ENCODE peak calls at places on chromosome 19, in five cellular contexts. T is suprapubic skin, Z is stomach, J is transverse colon, E is SK-N-SH. S is an unnamed sample.

GRCh38 chr19:6271721-6272410 is 7.9 kb downstream of the MLLT1 start:
- DNase-seq in T (peak; percentile 94), Z (peak; percentile 68), J (peak; percentile 64), E (peak; percentile 87), S (peak; percentile 96)

GRCh38 chr19:46722421-46723022 is 5.6 kb upstream of the PRKD2 start:
- DNase-seq in T (no peak), Z (no peak), J (no peak), E (no peak), S (no peak)

GRCh38 chr19:40611096-40611495 is 9.9 kb downstream of the LTBP4 start:
- DNase-seq in T (no peak), Z (peak; percentile 52), J (peak; percentile 64), E (no peak), S (no peak)

GRCh38 chr19:1166872-1167573 is 7.0 kb downstream of the SBNO2 start:
- DNase-seq in T (peak; percentile 85), Z (no peak), J (no peak), E (no peak), S (no peak)

GRCh38 chr19:52270266-52270885 is 989 bp downstream of the ZNF766 start:
- DNase-seq in T (no peak), Z (no peak), J (peak; percentile 12), E (peak; percentile 64), S (no peak)

GRCh38 chr19:38004100-38004504 is 97.1 kb downstream of the SIPA1L3 start:
- DNase-seq in T (no peak), Z (no peak), J (no peak), E (no peak), S (no peak)

GRCh38 chr19:5934779-5935472 is 20.9 kb downstream of the CAPS start:
- DNase-seq in T (no peak), Z (no peak), J (no peak), E (peak; percentile 91), S (no peak)

GRCh38 chr19:18780081-18780480 is 11.0 kb downstream of the COMP start:
- DNase-seq in T (no peak), Z (no peak), J (no peak), E (no peak), S (no peak)

GRCh38 chr19:15378529-15379082 is 981 bp downstream of the AKAP8 start:
- DNase-seq in T (no peak), Z (peak; percentile 59), J (peak; percentile 64), E (peak; percentile 62), S (no peak)

GRCh38 chr19:29687244-29687896 is 22.1 kb downstream of the PLEKHF1 start:
- DNase-seq in T (no peak), Z (no peak), J (no peak), E (no peak), S (no peak)

GRCh38 chr19:45640849-45641273 is 1.7 kb upstream of the EML2 start:
- DNase-seq in T (no peak), Z (peak; percentile 50), J (peak; percentile 34), E (no peak), S (no peak)

GRCh38 chr19:54316746-54317107 is 3.8 kb upstream of the LILRA5 start:
- DNase-seq in T (peak; percentile 47), Z (no peak), J (no peak), E (no peak), S (no peak)

GRCh38 chr19:51586103-51586728 is 15.1 kb downstream of the ZNF175 start:
- DNase-seq in T (no peak), Z (no peak), J (no peak), E (no peak), S (no peak)

GRCh38 chr19:6686628-6686975 is 16.6 kb upstream of the TNFSF14 start:
- DNase-seq in T (no peak), Z (no peak), J (no peak), E (no peak), S (no peak)

GRCh38 chr19:58350001-58350801 is 3.1 kb downstream of the A1BG start:
- DNase-seq in T (no peak), Z (no peak), J (no peak), E (no peak), S (no peak)

GRCh38 chr19:14070268-14071050 is 2.1 kb upstream of the MISP3 start:
- DNase-seq in T (no peak), Z (no peak), J (no peak), E (no peak), S (no peak)

GRCh38 chr19:58562126-58563033 is 4.0 kb upstream of the UBE2M start:
- DNase-seq in T (no peak), Z (peak; percentile 48), J (no peak), E (peak; percentile 60), S (no peak)

GRCh38 chr19:46785054-46785979 is 3.1 kb downstream of the SLC1A5 start:
- DNase-seq in T (no peak), Z (no peak), J (no peak), E (no peak), S (no peak)

GRCh38 chr19:29668746-29669609 is 3.7 kb downstream of the PLEKHF1 start:
- DNase-seq in T (no peak), Z (no peak), J (no peak), E (no peak), S (no peak)

GRCh38 chr19:48390188-48391099 is 907 bp downstream of the KDELR1 start:
- DNase-seq in T (peak; percentile 87), Z (peak; percentile 70), J (peak; percentile 75), E (peak; percentile 84), S (no peak)
- TF ChIP-seq POLR2AphosphoS5 in T (no peak), Z (no peak), J (no peak), E (no peak), S (no peak)

GRCh38 chr19:34957830-34958751 is 5.9 kb downstream of the ZNF792 start:
- DNase-seq in T (no peak), Z (no peak), J (no peak), E (no peak), S (no peak)
- H3K27ac ChIP-seq in T (no peak overlapping the region), Z (no peak overlapping the region), J (no peak overlapping the region), E (no peak overlapping the region), S (no peak overlapping the region)

DNA sequence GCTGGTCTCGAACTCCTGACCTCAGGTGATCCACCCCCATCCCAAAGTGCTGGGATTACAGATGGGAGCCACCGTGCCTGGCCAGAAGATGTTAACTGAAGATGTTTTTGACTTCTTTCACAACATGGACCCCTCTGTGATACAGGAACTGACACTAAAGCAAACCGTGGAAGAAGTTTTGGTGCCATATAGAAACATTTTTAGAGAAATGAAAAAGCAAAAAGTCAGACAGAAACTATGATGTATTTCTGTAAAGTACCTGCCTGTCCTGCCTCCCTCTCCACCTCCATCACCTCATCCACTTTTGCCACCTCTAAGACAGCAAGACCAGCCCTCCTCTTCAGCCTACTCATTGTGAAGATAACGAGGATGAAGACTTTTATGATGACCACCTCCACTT is 11.3 kb downstream of the FBXO27 start:
- DNase-seq in T (no peak), Z (no peak), J (no peak), E (no peak), S (no peak)
- TF ChIP-seq EP300 in T (no peak), Z (no peak), J (no peak), E (no peak), S (no peak)

GRCh38 chr19:10817291-10818038 is 18.5 kb downstream of the TMED1 start:
- DNase-seq in T (no peak), Z (peak; percentile 33), J (peak; percentile 51), E (peak; percentile 88), S (no peak)
- TF ChIP-seq POLR2AphosphoS5 in T (peak; percentile 59), Z (no peak), J (no peak), E (peak; percentile 76), S (peak; percentile 38)

GRCh38 chr19:16416574-16416973 is 55.2 kb downstream of the EPS15L1 start:
- DNase-seq in T (no peak), Z (no peak), J (no peak), E (no peak), S (no peak)

GRCh38 chr19:16419671-16420394 is 51.9 kb downstream of the EPS15L1 start:
- DNase-seq in T (no peak), Z (no peak), J (no peak), E (no peak), S (no peak)

GRCh38 chr19:16416996-16417395 is 54.8 kb downstream of the EPS15L1 start:
- DNase-seq in T (no peak), Z (no peak), J (no peak), E (no peak), S (no peak)

GRCh38 chr19:16418597-16418962 is 53.2 kb downstream of the EPS15L1 start:
- DNase-seq in T (no peak), Z (no peak), J (no peak), E (no peak), S (no peak)

DNA sequence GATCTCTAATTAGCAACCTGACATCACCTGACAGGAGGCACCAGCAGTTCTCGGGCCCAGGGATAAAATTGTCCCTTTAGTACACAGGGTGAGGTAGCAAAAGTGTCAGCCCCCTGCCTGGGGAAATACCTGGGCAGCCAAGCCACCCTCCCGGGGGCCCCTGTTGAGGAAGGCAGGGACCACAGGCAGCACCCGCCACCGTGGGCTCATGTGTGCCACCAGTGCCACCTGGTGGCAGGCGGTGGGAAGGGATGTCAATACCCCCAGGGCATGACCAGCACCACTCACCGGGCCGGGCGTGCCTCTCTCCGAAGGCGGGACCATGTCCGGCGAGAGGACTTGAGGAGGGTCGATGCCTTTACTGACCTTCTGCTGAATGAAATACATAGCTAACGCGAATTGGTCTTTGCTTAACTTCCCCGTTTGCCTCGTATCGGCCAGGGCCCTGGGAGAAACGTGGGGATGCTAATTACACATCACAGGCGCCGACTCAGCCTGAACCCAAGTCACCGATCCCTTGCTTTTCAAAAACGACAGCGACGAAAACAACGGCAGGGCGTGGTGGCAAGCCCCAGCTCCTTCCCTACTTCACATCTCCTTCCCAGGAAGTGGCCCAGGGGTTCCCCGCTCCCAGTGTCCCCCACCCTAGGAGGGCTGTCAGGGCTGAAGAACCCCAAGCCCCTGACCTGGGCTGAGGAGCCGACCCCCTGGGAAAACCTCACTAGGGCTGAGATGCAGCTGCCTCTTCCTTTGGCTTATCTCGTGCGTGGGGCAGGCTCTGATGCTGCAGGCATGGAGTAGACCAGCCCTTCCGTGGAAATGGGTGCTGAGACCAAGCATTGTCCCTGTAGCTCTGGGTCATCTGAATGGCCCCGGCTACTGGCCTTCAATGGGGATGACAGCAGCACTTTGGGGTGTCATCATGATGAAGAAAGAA is 53.8 kb downstream of the EPS15L1 start:
- DNase-seq in T (peak; percentile 87), Z (peak; percentile 75), J (peak; percentile 55), E (peak; percentile 91), S (no peak)
- H3K27ac ChIP-seq in T (no peak overlapping the region), Z (no peak overlapping the region), J (no peak overlapping the region), E (no peak overlapping the region), S (no peak overlapping the region)

DNA sequence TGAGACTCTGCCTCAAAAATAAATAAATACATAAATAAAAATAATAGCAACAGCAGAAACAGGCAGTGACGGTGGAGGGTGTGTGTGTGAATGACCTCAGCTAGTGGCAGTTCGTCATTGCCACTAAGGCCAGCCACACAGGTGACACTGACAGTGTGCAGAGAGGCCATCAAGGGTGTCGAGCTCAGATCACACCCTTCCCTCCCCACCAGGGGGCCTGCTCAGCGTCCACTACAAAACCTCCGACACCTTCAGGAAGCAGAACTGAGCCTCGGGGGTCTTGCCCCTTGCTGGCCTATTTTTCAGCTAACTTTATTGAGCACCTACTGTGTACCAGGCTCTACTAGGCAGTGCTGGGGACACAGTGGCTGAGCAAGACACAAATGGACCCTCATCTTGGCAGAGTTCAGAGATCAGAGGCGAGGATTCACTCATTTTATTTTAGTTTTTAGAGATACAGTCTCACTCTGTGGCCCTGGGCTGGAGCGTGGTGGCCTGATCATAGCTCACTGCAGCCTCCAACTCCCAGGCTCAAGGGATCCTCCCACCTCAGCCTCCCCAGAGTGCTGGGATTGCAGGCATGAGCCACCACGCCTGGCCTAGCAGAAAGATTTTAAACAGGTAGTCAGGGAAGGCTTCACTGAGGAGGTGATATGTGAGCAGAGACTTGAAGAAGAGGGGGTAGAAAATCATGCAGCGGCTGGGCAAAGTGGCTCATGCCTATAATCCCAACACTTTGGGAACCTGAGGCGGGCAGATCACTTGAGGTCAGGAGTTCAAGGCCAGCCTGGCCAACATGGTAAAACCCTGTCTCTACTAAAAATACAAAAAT is 30.3 kb upstream of the SEMA6B start:
- DNase-seq in T (no peak), Z (no peak), J (no peak), E (peak; percentile 74), S (no peak)
- TF ChIP-seq EP300 in T (no peak), Z (no peak), J (no peak), E (no peak), S (no peak)

GRCh38 chr19:56508282-56508778 is 675 bp downstream of the ZNF471 start:
- DNase-seq in T (no peak), Z (no peak), J (no peak), E (no peak), S (no peak)
- TF ChIP-seq POLR2AphosphoS5 in T (no peak), Z (no peak), J (no peak), E (no peak), S (no peak)

S was measured in esophagus muscularis mucosa.